ENCODE peak calls at places on chromosome 16, in six cellular contexts. One of them, this sample, is unnamed.

GRCh38 chr16:66081967-66082366 is 284.5 kb upstream of the CDH5 start:
- DNase-seq in HFF-Myc: peak
- DNase-seq in thoracic aorta: no peak
- DNase-seq in SJSA1: peak
- DNase-seq in cardiac fibroblast: peak
- DNase-seq in MM.1S: no peak
- DNase-seq in this sample: no peak

GRCh38 chr16:69610356-69610755 is 44.6 kb downstream of the NFAT5 start:
- DNase-seq in HFF-Myc: no peak
- DNase-seq in MM.1S: no peak
- DNase-seq in thoracic aorta: no peak
- DNase-seq in cardiac fibroblast: no peak
- DNase-seq in SJSA1: no peak
- DNase-seq in this sample: no peak

GRCh38 chr16:85995591-85996461 is 96.9 kb downstream of the IRF8 start:
- DNase-seq in MM.1S: no peak
- DNase-seq in thoracic aorta: no peak
- DNase-seq in SJSA1: no peak
- DNase-seq in HFF-Myc: no peak
- DNase-seq in cardiac fibroblast: no peak
- DNase-seq in this sample: no peak

GRCh38 chr16:75343311-75343710 is 90.0 kb downstream of the CFDP1 start:
- DNase-seq in thoracic aorta: no peak
- DNase-seq in cardiac fibroblast: no peak
- DNase-seq in SJSA1: no peak
- DNase-seq in MM.1S: no peak
- DNase-seq in HFF-Myc: no peak
- DNase-seq in this sample: no peak

GRCh38 chr16:89861648-89862047 is 11.7 kb upstream of the TCF25 start:
- DNase-seq in MM.1S: no peak
- DNase-seq in thoracic aorta: no peak
- DNase-seq in SJSA1: no peak
- DNase-seq in HFF-Myc: no peak
- DNase-seq in cardiac fibroblast: no peak
- DNase-seq in this sample: no peak

GRCh38 chr16:55572439-55572838 is 6.0 kb downstream of the CAPNS2 start:
- DNase-seq in MM.1S: no peak
- DNase-seq in SJSA1: no peak
- DNase-seq in cardiac fibroblast: peak
- DNase-seq in thoracic aorta: no peak
- DNase-seq in HFF-Myc: peak
- DNase-seq in this sample: no peak

GRCh38 chr16:47058295-47059086 is 85.0 kb upstream of the DNAJA2 start:
- DNase-seq in cardiac fibroblast: peak
- DNase-seq in SJSA1: no peak
- DNase-seq in MM.1S: no peak
- DNase-seq in thoracic aorta: no peak
- DNase-seq in HFF-Myc: no peak
- DNase-seq in this sample: no peak

GRCh38 chr16:86772231-86772510 is 193.8 kb downstream of the FOXL1 start:
- DNase-seq in HFF-Myc: no peak
- DNase-seq in SJSA1: no peak
- DNase-seq in cardiac fibroblast: no peak
- DNase-seq in thoracic aorta: no peak
- DNase-seq in MM.1S: no peak
- DNase-seq in this sample: no peak

GRCh38 chr16:819336-819735 is 18.8 kb upstream of the GNG13 start:
- DNase-seq in HFF-Myc: no peak
- DNase-seq in thoracic aorta: no peak
- DNase-seq in SJSA1: no peak
- DNase-seq in cardiac fibroblast: no peak
- DNase-seq in MM.1S: no peak
- DNase-seq in this sample: peak

GRCh38 chr16:89863741-89864391 is 9.5 kb upstream of the TCF25 start:
- DNase-seq in SJSA1: no peak
- DNase-seq in MM.1S: peak
- DNase-seq in thoracic aorta: no peak
- DNase-seq in HFF-Myc: no peak
- DNase-seq in cardiac fibroblast: peak
- DNase-seq in this sample: no peak

GRCh38 chr16:725463-726187 is 618 bp downstream of the CCDC78 start:
- DNase-seq in thoracic aorta: no peak
- DNase-seq in SJSA1: no peak
- DNase-seq in cardiac fibroblast: no peak
- DNase-seq in MM.1S: no peak
- DNase-seq in HFF-Myc: no peak
- DNase-seq in this sample: no peak

GRCh38 chr16:52466998-52467397 is 79.9 kb downstream of the TOX3 start:
- DNase-seq in thoracic aorta: no peak
- DNase-seq in HFF-Myc: no peak
- DNase-seq in cardiac fibroblast: no peak
- DNase-seq in SJSA1: no peak
- DNase-seq in MM.1S: no peak
- DNase-seq in this sample: no peak

GRCh38 chr16:53212899-53213235 is 158.1 kb downstream of the CHD9 start:
- DNase-seq in thoracic aorta: no peak
- DNase-seq in cardiac fibroblast: no peak
- DNase-seq in HFF-Myc: no peak
- DNase-seq in SJSA1: no peak
- DNase-seq in MM.1S: no peak
- DNase-seq in this sample: no peak

GRCh38 chr16:833411-833810 is 32.9 kb upstream of the GNG13 start:
- DNase-seq in HFF-Myc: no peak
- DNase-seq in MM.1S: no peak
- DNase-seq in thoracic aorta: no peak
- DNase-seq in cardiac fibroblast: no peak
- DNase-seq in SJSA1: no peak
- DNase-seq in this sample: no peak

GRCh38 chr16:86040496-86040895 is 141.5 kb downstream of the IRF8 start:
- DNase-seq in HFF-Myc: no peak
- DNase-seq in MM.1S: no peak
- DNase-seq in SJSA1: no peak
- DNase-seq in cardiac fibroblast: no peak
- DNase-seq in thoracic aorta: no peak
- DNase-seq in this sample: no peak

GRCh38 chr16:84842516-84843148 is 22.8 kb downstream of the CRISPLD2 start:
- DNase-seq in HFF-Myc: no peak
- DNase-seq in thoracic aorta: no peak
- DNase-seq in MM.1S: no peak
- DNase-seq in cardiac fibroblast: no peak
- DNase-seq in SJSA1: no peak
- DNase-seq in this sample: no peak

GRCh38 chr16:69567031-69567680 is 1.4 kb downstream of the NFAT5 start:
- DNase-seq in SJSA1: no peak
- DNase-seq in HFF-Myc: no peak
- DNase-seq in cardiac fibroblast: no peak
- DNase-seq in thoracic aorta: no peak
- DNase-seq in MM.1S: peak
- DNase-seq in this sample: no peak

GRCh38 chr16:58299757-58300349 is 5.0 kb upstream of the PRSS54 start:
- DNase-seq in cardiac fibroblast: peak
- DNase-seq in thoracic aorta: no peak
- DNase-seq in SJSA1: no peak
- DNase-seq in MM.1S: peak
- DNase-seq in HFF-Myc: no peak
- DNase-seq in this sample: no peak

GRCh38 chr16:82031116-82032084 is 3.7 kb upstream of the HSD17B2 start:
- DNase-seq in HFF-Myc: peak
- DNase-seq in MM.1S: no peak
- DNase-seq in SJSA1: no peak
- DNase-seq in cardiac fibroblast: peak
- DNase-seq in thoracic aorta: no peak
- DNase-seq in this sample: no peak

GRCh38 chr16:68833251-68833650 is 10.1 kb upstream of the TANGO6 start:
- DNase-seq in thoracic aorta: no peak
- DNase-seq in HFF-Myc: no peak
- DNase-seq in MM.1S: no peak
- DNase-seq in cardiac fibroblast: no peak
- DNase-seq in SJSA1: no peak
- DNase-seq in this sample: no peak

DNA sequence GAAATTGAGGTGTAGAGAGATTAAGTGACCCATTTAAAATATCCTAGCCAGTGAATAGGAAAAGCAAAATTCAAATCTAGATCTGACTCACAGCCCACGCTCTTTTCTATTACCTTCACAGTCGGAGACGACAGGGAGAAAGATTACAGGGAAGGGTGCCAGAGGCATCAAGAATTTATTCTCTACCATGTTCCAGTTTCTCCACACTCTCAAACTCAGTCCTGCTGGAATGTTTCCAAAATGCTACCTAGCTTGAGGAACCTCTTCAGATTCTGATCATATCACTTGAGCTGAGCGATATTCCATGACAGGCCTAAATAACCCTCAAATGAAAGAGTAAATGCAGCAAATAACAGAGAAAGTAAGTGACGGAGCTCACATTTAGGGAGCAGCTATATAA is 5.4 kb upstream of the PSMD7 start:
- DNase-seq in MM.1S: no peak
- DNase-seq in thoracic aorta: no peak
- DNase-seq in SJSA1: no peak
- DNase-seq in HFF-Myc: no peak
- DNase-seq in cardiac fibroblast: no peak
- DNase-seq in this sample: no peak
- H3K4me3 ChIP-seq in MM.1S: no peak
- H3K4me3 ChIP-seq in thoracic aorta: no peak
- H3K4me3 ChIP-seq in SJSA1: no peak
- H3K4me3 ChIP-seq in HFF-Myc: no peak
- H3K4me3 ChIP-seq in cardiac fibroblast: no peak
- H3K4me3 ChIP-seq in this sample: no peak

GRCh38 chr16:73066927-73067670 is 19.2 kb upstream of the ZFHX3 start:
- DNase-seq in thoracic aorta: no peak
- DNase-seq in SJSA1: no peak
- DNase-seq in MM.1S: no peak
- DNase-seq in HFF-Myc: no peak
- DNase-seq in cardiac fibroblast: peak
- DNase-seq in this sample: no peak
- H3K4me3 ChIP-seq in thoracic aorta: peak
- H3K4me3 ChIP-seq in SJSA1: no peak
- H3K4me3 ChIP-seq in MM.1S: no peak
- H3K4me3 ChIP-seq in HFF-Myc: no peak
- H3K4me3 ChIP-seq in cardiac fibroblast: no peak
- H3K4me3 ChIP-seq in this sample: no peak

GRCh38 chr16:5065368-5065767 is 388 bp downstream of the C16orf89 start:
- DNase-seq in thoracic aorta: no peak
- DNase-seq in cardiac fibroblast: peak
- DNase-seq in MM.1S: no peak
- DNase-seq in SJSA1: no peak
- DNase-seq in HFF-Myc: no peak
- DNase-seq in this sample: no peak
- H3K4me3 ChIP-seq in thoracic aorta: no peak
- H3K4me3 ChIP-seq in cardiac fibroblast: no peak
- H3K4me3 ChIP-seq in MM.1S: no peak
- H3K4me3 ChIP-seq in SJSA1: no peak
- H3K4me3 ChIP-seq in HFF-Myc: no peak
- H3K4me3 ChIP-seq in this sample: no peak

GRCh38 chr16:2664522-2665096 is 17.7 kb upstream of the KCTD5 start:
- DNase-seq in thoracic aorta: no peak
- DNase-seq in cardiac fibroblast: no peak
- DNase-seq in SJSA1: no peak
- DNase-seq in HFF-Myc: no peak
- DNase-seq in MM.1S: no peak
- DNase-seq in this sample: no peak

GRCh38 chr16:2663553-2664521 is 18.5 kb upstream of the KCTD5 start:
- DNase-seq in HFF-Myc: no peak
- DNase-seq in thoracic aorta: no peak
- DNase-seq in cardiac fibroblast: peak
- DNase-seq in MM.1S: no peak
- DNase-seq in SJSA1: no peak
- DNase-seq in this sample: peak
- H3K4me3 ChIP-seq in HFF-Myc: no peak
- H3K4me3 ChIP-seq in thoracic aorta: no peak
- H3K4me3 ChIP-seq in cardiac fibroblast: no peak
- H3K4me3 ChIP-seq in MM.1S: no peak
- H3K4me3 ChIP-seq in SJSA1: no peak
- H3K4me3 ChIP-seq in this sample: peak

GRCh38 chr16:11526921-11527320 is 59.8 kb downstream of the LITAF start:
- DNase-seq in cardiac fibroblast: no peak
- DNase-seq in MM.1S: no peak
- DNase-seq in SJSA1: no peak
- DNase-seq in thoracic aorta: no peak
- DNase-seq in HFF-Myc: no peak
- DNase-seq in this sample: no peak
- H3K4me3 ChIP-seq in cardiac fibroblast: no peak
- H3K4me3 ChIP-seq in MM.1S: no peak
- H3K4me3 ChIP-seq in SJSA1: no peak
- H3K4me3 ChIP-seq in thoracic aorta: peak
- H3K4me3 ChIP-seq in HFF-Myc: no peak
- H3K4me3 ChIP-seq in this sample: no peak

DNA sequence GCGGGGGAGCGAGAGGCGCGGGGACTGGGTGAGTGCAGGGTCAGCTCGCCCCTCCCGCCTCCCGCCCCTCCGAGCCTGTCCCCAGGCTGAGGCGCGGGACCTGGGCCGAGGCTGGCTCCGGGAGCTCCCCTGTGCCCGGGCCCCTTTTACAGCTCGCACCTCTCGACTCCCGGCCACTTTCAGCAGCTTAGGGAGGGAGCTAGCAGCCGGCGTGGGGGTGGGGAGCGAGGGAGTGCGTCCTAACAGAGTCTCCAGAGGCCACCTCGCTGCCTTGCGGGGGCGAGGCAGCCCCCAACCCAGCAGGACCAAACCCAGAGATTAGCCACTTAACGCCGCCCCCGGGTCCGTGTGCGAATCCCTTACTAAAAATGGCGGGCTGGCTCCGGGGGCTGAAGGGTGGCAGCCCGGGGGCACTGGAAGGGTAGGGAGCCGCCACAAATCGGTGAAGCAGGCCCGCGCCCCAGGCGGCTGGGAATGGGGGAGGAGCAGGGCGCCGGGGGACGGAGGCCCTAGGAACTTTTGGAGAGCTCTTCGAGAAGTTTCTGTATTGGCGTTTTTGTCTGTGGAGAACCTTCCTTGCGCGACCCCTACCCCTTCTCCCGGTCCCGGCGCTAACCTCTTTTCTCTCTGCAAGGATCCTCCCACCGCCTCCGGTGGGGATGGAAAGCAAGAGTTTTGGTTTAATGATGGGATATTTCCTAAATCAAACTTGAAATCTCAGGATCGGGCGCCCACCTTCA is 601 bp upstream of the IRX3 start:
- DNase-seq in MM.1S: no peak
- DNase-seq in HFF-Myc: no peak
- DNase-seq in SJSA1: no peak
- DNase-seq in cardiac fibroblast: no peak
- DNase-seq in thoracic aorta: no peak
- DNase-seq in this sample: no peak
- H3K4me3 ChIP-seq in MM.1S: no peak
- H3K4me3 ChIP-seq in HFF-Myc: peak
- H3K4me3 ChIP-seq in SJSA1: peak
- H3K4me3 ChIP-seq in cardiac fibroblast: peak
- H3K4me3 ChIP-seq in thoracic aorta: peak
- H3K4me3 ChIP-seq in this sample: no peak

DNA sequence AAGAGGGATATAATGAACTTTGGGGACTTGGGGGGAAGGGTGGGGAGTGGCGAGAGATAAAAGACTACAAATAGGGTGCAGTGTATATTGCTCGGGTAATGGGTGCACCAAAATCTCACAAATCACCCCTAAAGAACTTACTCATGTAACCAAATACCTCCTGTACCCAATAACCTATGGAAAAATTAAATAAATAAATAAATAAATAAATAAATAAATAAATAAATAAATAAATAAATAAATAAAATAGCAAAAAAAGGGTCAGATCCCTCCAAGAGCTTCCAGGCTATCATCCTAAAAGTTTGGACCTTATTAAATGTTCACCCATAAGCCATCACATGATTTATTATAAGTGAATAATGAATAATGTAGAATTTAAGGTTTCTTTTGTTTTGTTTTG is 636.1 kb upstream of the C16orf82 start:
- DNase-seq in MM.1S: no peak
- DNase-seq in thoracic aorta: no peak
- DNase-seq in cardiac fibroblast: no peak
- DNase-seq in SJSA1: no peak
- DNase-seq in HFF-Myc: no peak
- DNase-seq in this sample: no peak
- H3K4me3 ChIP-seq in MM.1S: no peak
- H3K4me3 ChIP-seq in thoracic aorta: no peak
- H3K4me3 ChIP-seq in cardiac fibroblast: no peak
- H3K4me3 ChIP-seq in SJSA1: no peak
- H3K4me3 ChIP-seq in HFF-Myc: no peak
- H3K4me3 ChIP-seq in this sample: no peak

This sample was measured in CD4-positive, CD25-positive, alpha-beta regulatory T cell.